ENCODE peak calls at places on chromosomes 11 and 22, in four cellular contexts. K is right lobe of liver, R is PC-9, A is lung. E is an unnamed sample. For H3K4me1, the result is how much of the 10 kb centered on the place peaks cover.

GRCh38 chr11:111426615-111427014 is 47.5 kb upstream of the POU2AF1 start:
- DNase-seq in R (peak), K (no peak), A (no peak), E (no peak)

GRCh38 chr11:133163463-133164419 is 368.6 kb downstream of the OPCML start:
- DNase-seq in K (no peak), R (no peak), A (no peak), E (no peak)

GRCh38 chr11:94281321-94281720 is 23.1 kb upstream of the IZUMO1R start:
- DNase-seq in R (no peak), A (no peak), K (no peak), E (no peak)

GRCh38 chr11:18490736-18491485 is 35.3 kb downstream of the LDHAL6A start:
- DNase-seq in A (no peak), R (peak), K (no peak), E (no peak)

GRCh38 chr11:129251067-129251466 is 58.9 kb upstream of the ARHGAP32 start:
- DNase-seq in R (no peak), K (no peak), A (no peak), E (no peak)

GRCh38 chr22:23156286-23156685 is 11.0 kb downstream of the RAB36 start:
- DNase-seq in R (no peak), A (no peak), K (no peak), E (no peak)

GRCh38 chr11:34997872-34998548 is 81.6 kb downstream of the PDHX start:
- DNase-seq in A (no peak), R (no peak), K (no peak), E (no peak)

GRCh38 chr11:57340228-57340627 is 2.1 kb downstream of the P2RX3 start:
- DNase-seq in A (no peak), K (no peak), R (no peak), E (peak)

GRCh38 chr11:61698173-61698965 is 18.2 kb downstream of the DAGLA start:
- DNase-seq in A (no peak), K (no peak), R (no peak), E (no peak)

GRCh38 chr11:134529212-134530096 is 117.4 kb upstream of the B3GAT1 start:
- DNase-seq in A (no peak), R (no peak), K (no peak), E (no peak)

GRCh38 chr11:96990934-96991333 is 601.1 kb downstream of the JRKL start:
- DNase-seq in K (no peak), R (no peak), A (no peak), E (no peak)

GRCh38 chr11:43376065-43376464 is 17.3 kb downstream of the TTC17 start:
- DNase-seq in K (no peak), A (no peak), R (no peak), E (no peak)

GRCh38 chr22:35484651-35485372 is 55.8 kb upstream of the RASD2 start:
- DNase-seq in K (no peak), R (no peak), A (no peak), E (no peak)

GRCh38 chr11:76744186-76745058 is 38.7 kb upstream of the TSKU start:
- DNase-seq in K (no peak), A (no peak), R (no peak), E (no peak)

GRCh38 chr22:42326786-42327185 is 56.3 kb upstream of the TCF20 start:
- DNase-seq in R (no peak), A (no peak), K (no peak), E (no peak)

GRCh38 chr11:8084352-8084751 is 3.3 kb downstream of the TUB start:
- DNase-seq in K (no peak), R (no peak), A (no peak), E (no peak)

GRCh38 chr11:120532511-120533196 is 21.1 kb downstream of the GRIK4 start:
- DNase-seq in K (no peak), R (no peak), A (no peak), E (no peak)

GRCh38 chr11:2777871-2778629 is 78.3 kb upstream of the KCNQ1OT1 start:
- DNase-seq in K (peak), A (peak), R (no peak), E (peak)

GRCh38 chr11:61004037-61004641 is 32.7 kb downstream of the CD6 start:
- DNase-seq in K (no peak), R (no peak), A (no peak), E (no peak)

GRCh38 chr11:62012451-62013265 is 45.2 kb upstream of the FTH1 start:
- DNase-seq in K (no peak), A (no peak), R (peak), E (no peak)

GRCh38 chr11:31005202-31005601 is 364.3 kb downstream of the DCDC1 start:
- DNase-seq in K (no peak), R (no peak), A (no peak), E (no peak)

DNA sequence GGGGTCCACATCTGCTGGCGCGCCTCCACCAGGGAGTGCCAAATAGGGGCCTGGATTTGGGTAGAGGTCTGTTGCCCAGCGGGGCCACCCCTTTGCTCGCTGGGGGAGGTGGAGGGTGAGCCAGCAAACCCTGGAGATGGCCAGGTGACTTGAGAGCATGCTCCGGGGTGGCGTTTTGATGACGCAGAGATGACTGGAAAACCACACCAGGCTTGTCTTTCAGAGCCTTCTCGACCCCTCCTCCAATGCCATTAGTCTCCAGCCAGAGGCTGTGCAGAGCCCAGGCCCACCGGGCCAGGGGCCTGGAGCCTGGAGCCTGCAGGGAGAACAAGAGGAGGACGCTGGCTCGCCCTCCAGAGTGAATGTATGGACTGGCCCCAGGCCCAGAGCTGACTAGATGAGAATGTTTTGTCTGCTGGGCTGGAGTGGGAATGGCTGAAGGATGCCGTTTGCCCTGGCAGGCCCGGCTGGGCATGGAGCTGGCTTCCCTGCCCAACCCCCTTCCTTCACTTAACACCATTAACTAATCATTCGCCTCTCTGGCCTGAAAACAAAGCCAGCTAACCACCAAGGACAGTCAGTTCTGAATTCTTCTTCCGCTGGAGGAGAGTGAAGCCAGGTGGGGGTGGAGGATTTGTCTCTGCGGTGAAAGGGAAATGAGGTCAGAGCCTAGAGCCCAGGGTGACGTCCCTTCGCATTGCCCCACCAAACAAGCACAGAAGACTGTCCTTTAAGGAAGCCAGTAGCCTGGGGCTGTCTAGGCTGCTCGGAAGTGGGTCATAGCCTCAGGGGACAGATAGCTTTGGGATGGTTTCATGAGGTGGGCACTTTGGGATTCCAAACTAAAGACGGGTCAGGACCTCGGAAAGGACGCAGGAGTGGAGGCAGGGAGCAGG is 1.6 kb upstream of the MCAM start:
- DNase-seq in R (peak), K (no peak), A (no peak), E (no peak)
- H3K4me1 ChIP-seq in R (under half), K (under half), A (under half), E (half or more)

GRCh38 chr11:9825315-9825714 is 161.4 kb downstream of the SWAP70 start:
- DNase-seq in K (no peak), A (no peak), R (no peak), E (no peak)
- TF ChIP-seq CTCF in K (no peak), A (no peak), R (no peak), E (no peak)

GRCh38 chr11:12117200-12117995 is 7.0 kb downstream of the MICAL2 start:
- DNase-seq in K (no peak), A (no peak), R (no peak), E (no peak)
- H3K4me1 ChIP-seq in K (under half), A (under half), R (half or more), E (half or more)

GRCh38 chr22:44003776-44004460 is 20.2 kb upstream of the PARVB start:
- DNase-seq in A (no peak), K (no peak), R (no peak), E (no peak)
- TF ChIP-seq CTCF in A (no peak), K (no peak), R (no peak), E (peak)

DNA sequence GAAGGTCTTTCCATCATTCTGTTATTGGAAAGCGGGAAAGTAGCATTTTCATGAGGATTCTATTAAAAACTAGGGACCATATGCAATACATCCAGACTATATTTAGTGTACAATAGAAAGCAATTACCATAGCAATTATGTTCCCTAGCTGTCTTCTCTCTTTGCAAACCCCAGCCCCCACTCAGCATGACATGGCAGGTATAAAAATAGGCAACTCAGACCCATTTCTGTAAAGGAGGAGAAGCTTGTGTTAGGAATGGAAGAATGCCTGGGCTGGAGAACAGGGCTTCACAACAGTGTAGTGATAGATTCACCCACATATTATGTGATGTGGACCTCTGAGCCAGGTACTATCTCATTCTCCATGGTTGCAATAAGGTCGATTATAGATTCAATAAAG is 12.4 kb downstream of the OR51B6 start:
- DNase-seq in A (no peak), R (no peak), K (no peak), E (no peak)
- H3K4me1 ChIP-seq in A (under half), R (under half), K (under half), E (under half)

GRCh38 chr11:9757809-9758675 is 94.2 kb downstream of the SWAP70 start:
- DNase-seq in K (peak), A (peak), R (peak), E (peak)
- TF ChIP-seq CTCF in K (peak), A (peak), R (peak), E (peak)

GRCh38 chr11:79309402-79309801 is 131.4 kb downstream of the TENM4 start:
- DNase-seq in K (no peak), A (no peak), R (no peak), E (no peak)
- H3K4me1 ChIP-seq in K (under half), A (under half), R (under half), E (under half)

DNA sequence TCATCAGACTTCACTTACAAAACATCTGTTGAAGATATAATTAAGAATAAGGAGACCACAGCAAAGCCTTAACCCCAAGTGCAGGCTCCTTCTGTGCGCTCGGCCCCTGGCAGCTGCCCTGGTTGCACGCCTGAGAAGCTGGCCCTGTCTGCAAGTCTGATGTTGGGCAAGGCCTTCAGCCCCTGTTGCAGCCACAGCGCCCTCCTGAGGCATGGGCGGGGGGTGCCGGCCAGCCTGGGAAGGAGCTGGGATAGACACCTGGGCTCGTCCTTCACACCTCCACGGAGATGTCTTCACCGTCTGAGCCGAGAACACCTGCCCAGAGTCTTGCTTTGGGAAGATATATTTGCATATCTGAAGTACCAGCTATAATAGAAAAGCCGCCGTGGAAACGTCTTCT is 104.1 kb downstream of the MPPED1 start:
- DNase-seq in K (no peak), R (no peak), A (no peak), E (no peak)
- TF ChIP-seq CTCF in K (no peak), R (no peak), A (no peak), E (no peak)

DNA sequence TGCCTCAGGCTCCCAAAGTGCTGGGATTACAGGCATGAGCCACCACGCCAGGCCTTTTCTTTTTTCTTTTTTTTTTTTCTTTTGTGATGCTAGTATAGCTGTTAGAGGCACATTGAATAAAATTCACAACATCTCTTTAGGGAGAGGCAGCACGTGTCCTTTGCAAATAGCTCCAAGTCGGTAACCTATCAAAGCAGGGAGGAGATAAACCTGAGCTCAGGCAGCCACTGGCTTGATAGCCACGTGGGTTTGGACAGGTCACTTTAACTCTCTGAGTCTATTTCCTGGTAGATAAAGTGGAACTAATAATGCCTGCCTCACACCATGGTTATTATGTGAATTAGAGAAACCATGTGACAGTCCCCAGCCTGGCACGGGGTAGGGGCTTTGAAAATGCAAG is 43.1 kb upstream of the ATXN10 start:
- DNase-seq in R (no peak), A (no peak), K (no peak), E (no peak)
- H3K4me1 ChIP-seq in R (under half), A (under half), K (under half), E (under half)

E was measured in heart left ventricle.